ENCODE peak calls at places on chromosomes 7 and 10, in ten cellular contexts. J is ascending aorta, W is testis, X is kidney, U is thyroid gland, Y is aorta, E is uterus, D is tibial artery, H is endothelial cell of umbilical vein, A is neuronal stem cell. I is an unnamed sample.
A peak's percentile ranks its signal among the peaks of the same experiment; 100 is the strongest.

GRCh38 chr7:101614098-101614938 is 14.8 kb downstream of the MYL10 start:
- DNase-seq in J (peak; percentile 20), Y (peak; percentile 90), W (no peak), E (no peak), U (no peak), H (no peak), X (no peak), D (no peak), A (no peak), I (no peak)

GRCh38 chr10:84829121-84829520 is 500.7 kb downstream of the CCSER2 start:
- DNase-seq in U (no peak), X (no peak), D (no peak), H (no peak), W (no peak), Y (no peak), A (no peak), J (no peak), E (no peak), I (no peak)

GRCh38 chr7:123966936-123967335 is 41.9 kb downstream of the SPAM1 start:
- DNase-seq in A (no peak), W (peak; percentile 47), H (peak; percentile 3), U (no peak), E (no peak), D (no peak), J (no peak), X (no peak), Y (no peak), I (peak; percentile 13)

GRCh38 chr7:84013616-84014240 is 180.9 kb downstream of the SEMA3A start:
- DNase-seq in J (no peak), W (no peak), A (no peak), Y (no peak), D (no peak), E (no peak), H (no peak), X (no peak), U (no peak), I (no peak)

GRCh38 chr7:33981221-33981620 is 75.9 kb downstream of the BMPER start:
- DNase-seq in A (no peak), Y (no peak), J (no peak), W (no peak), X (no peak), U (no peak), D (no peak), E (no peak), H (no peak), I (no peak)

GRCh38 chr7:112092306-112093090 is 113.7 kb downstream of the DOCK4 start:
- DNase-seq in W (no peak), A (no peak), D (no peak), X (no peak), J (no peak), E (no peak), Y (no peak), U (no peak), H (no peak), I (no peak)

GRCh38 chr10:43258032-43258921 is 8.6 kb downstream of the RASGEF1A start:
- DNase-seq in A (no peak), J (no peak), U (no peak), H (no peak), Y (no peak), E (no peak), W (no peak), X (no peak), D (no peak), I (no peak)

GRCh38 chr7:80830584-80831319 is 88.1 kb downstream of the SEMA3C start:
- DNase-seq in A (no peak), E (no peak), Y (no peak), D (no peak), X (no peak), W (no peak), J (no peak), U (no peak), H (no peak), I (peak; percentile 29)

GRCh38 chr10:24360286-24361127 is 151.6 kb downstream of the KIAA1217 start:
- DNase-seq in H (peak; percentile 10), U (peak; percentile 83), D (peak; percentile 63), E (peak; percentile 40), A (peak; percentile 57), W (peak; percentile 92), Y (peak; percentile 87), X (no peak), J (no peak), I (peak; percentile 85)

GRCh38 chr10:24353319-24353718 is 144.4 kb downstream of the KIAA1217 start:
- DNase-seq in W (no peak), Y (no peak), A (no peak), X (no peak), J (no peak), D (no peak), U (no peak), E (no peak), H (no peak), I (no peak)

GRCh38 chr10:24355289-24355688 is 146.4 kb downstream of the KIAA1217 start:
- DNase-seq in D (no peak), W (no peak), U (no peak), J (no peak), E (no peak), Y (no peak), X (no peak), A (no peak), H (no peak), I (no peak)

GRCh38 chr10:24357344-24358021 is 148.5 kb downstream of the KIAA1217 start:
- DNase-seq in D (no peak), E (no peak), X (no peak), J (no peak), U (peak; percentile 83), A (peak; percentile 43), H (no peak), Y (no peak), W (no peak), I (no peak)

GRCh38 chr10:24358022-24358421 is 149.1 kb downstream of the KIAA1217 start:
- DNase-seq in U (no peak), W (no peak), D (no peak), A (no peak), E (no peak), J (no peak), Y (no peak), X (no peak), H (no peak), I (no peak)
- H3K4me1 ChIP-seq in U (peaks cover 10% of the 10 kb centered on the region), W (peaks cover 9% of the 10 kb centered on the region), D (no peaks in the 10 kb centered on the region), A (peaks cover 14% of the 10 kb centered on the region), E (no peaks in the 10 kb centered on the region), J (peaks cover 2% of the 10 kb centered on the region), Y (no peaks in the 10 kb centered on the region), X (peaks cover 3% of the 10 kb centered on the region), H (no peaks in the 10 kb centered on the region), I (peaks cover 12% of the 10 kb centered on the region)

GRCh38 chr7:8133188-8133848 is 128.6 kb downstream of the ICA1 start:
- DNase-seq in D (no peak), H (no peak), A (no peak), W (no peak), J (no peak), U (peak; percentile 59), E (no peak), X (no peak), Y (no peak), I (no peak)

GRCh38 chr7:8133955-8134733 is 127.8 kb downstream of the ICA1 start:
- DNase-seq in J (no peak), H (no peak), X (no peak), A (no peak), W (no peak), D (no peak), E (no peak), Y (no peak), U (peak; percentile 23), I (no peak)

GRCh38 chr7:8130663-8131062 is 131.3 kb downstream of the ICA1 start:
- DNase-seq in X (no peak), H (no peak), Y (no peak), E (no peak), J (no peak), A (no peak), U (no peak), W (no peak), D (no peak), I (no peak)

GRCh38 chr7:8129323-8129659 is 132.7 kb downstream of the ICA1 start:
- DNase-seq in D (no peak), J (no peak), X (no peak), U (no peak), Y (no peak), E (no peak), W (no peak), H (no peak), A (no peak), I (no peak)

DNA sequence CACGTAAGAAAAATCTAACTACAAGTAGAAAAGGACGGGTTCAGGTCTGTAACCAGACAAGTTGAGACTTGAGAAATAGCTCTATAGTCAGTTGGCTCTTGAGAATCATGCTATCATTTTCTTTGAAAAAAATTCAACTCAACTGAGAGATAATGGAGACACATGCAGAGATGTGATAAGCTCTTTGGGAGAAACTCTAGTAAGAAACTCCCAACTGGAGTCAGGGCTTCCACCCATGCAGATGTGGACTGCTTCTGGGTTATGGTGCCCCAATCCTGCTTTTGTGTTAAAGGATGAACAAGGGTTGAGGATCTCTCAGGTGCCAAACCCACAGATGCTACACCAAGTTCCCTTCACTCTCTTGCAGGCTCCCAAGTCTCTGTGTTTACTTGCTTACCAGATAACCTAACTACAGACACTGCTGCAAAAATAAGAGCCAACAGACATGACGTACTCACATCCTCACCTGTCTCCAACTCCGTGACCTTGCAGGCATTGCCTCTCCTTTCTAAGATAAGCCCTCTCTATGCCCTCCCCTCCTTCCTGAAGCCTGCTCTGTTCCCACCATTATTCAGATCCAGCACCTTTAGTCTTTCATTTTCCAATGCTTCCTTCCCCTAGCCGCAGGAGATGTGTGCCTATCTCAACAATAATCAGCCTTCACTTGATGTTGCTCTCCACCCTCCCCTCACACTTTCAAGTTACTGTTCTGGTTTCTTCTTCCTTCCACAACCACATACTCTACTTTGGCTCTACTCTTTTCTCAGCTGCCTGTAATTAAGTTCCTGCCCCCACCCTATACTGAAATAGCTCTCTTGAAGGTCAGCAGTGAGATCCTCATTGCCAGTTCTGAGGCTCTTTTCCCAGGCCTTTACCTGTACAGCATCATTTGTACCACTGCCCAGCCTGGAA is 130.0 kb downstream of the ICA1 start:
- DNase-seq in X (no peak), D (no peak), H (no peak), J (no peak), U (no peak), A (no peak), Y (no peak), E (no peak), W (no peak), I (no peak)
- H3K4me1 ChIP-seq in X (peaks cover 14% of the 10 kb centered on the region), D (no peaks in the 10 kb centered on the region), H (no peaks in the 10 kb centered on the region), J (no peaks in the 10 kb centered on the region), U (peaks cover 19% of the 10 kb centered on the region), A (peaks cover 4% of the 10 kb centered on the region), Y (no peaks in the 10 kb centered on the region), E (no peaks in the 10 kb centered on the region), W (no peaks in the 10 kb centered on the region), I (no peaks in the 10 kb centered on the region)

GRCh38 chr7:129858490-129858889 is 94.3 kb downstream of the UBE2H start:
- DNase-seq in U (no peak), Y (no peak), X (no peak), J (no peak), D (no peak), H (no peak), E (no peak), W (no peak), A (no peak), I (no peak)

GRCh38 chr7:129862672-129863071 is 90.1 kb downstream of the UBE2H start:
- DNase-seq in A (no peak), U (peak; percentile 26), H (no peak), D (no peak), E (no peak), W (no peak), X (no peak), Y (no peak), J (peak; percentile 37), I (peak; percentile 26)

GRCh38 chr7:129857313-129857712 is 95.4 kb downstream of the UBE2H start:
- DNase-seq in U (no peak), X (no peak), W (no peak), D (no peak), A (no peak), J (no peak), H (no peak), E (no peak), Y (no peak), I (no peak)

GRCh38 chr7:129855935-129856717 is 96.6 kb downstream of the UBE2H start:
- DNase-seq in X (no peak), U (no peak), A (no peak), E (no peak), J (no peak), H (no peak), W (no peak), Y (no peak), D (no peak), I (no peak)

DNA sequence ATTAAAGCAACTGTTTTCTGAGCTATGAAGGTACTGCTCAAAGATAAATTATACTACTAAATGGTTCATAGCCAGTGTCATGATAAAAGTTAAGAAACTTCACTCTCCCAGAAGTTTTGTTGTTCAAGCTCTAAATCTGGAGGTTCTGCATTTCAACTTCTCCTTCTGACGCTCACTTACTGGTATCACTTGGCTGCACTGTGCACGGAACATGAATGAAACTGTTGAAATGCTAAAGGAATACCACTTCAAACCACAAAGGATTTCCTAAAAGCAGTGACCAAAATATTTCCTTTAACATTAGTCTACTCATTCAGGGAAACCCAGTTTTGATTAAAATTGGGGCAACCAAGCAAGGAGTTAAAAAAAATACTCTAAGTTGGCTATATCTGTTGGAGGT is 93.6 kb downstream of the UBE2H start:
- DNase-seq in U (no peak), E (no peak), D (no peak), Y (no peak), J (no peak), X (no peak), A (no peak), H (no peak), W (no peak), I (peak; percentile 22)
- H3K4me1 ChIP-seq in U (peaks cover 49% of the 10 kb centered on the region), E (peaks cover 3% of the 10 kb centered on the region), D (no peaks in the 10 kb centered on the region), Y (peaks cover 17% of the 10 kb centered on the region), J (peaks cover 87% of the 10 kb centered on the region), X (peaks cover 13% of the 10 kb centered on the region), A (peaks cover 4% of the 10 kb centered on the region), H (peaks cover 10% of the 10 kb centered on the region), W (peaks cover 54% of the 10 kb centered on the region), I (peaks cover 64% of the 10 kb centered on the region)

GRCh38 chr7:157760004-157760730 is 423.4 kb downstream of the DNAJB6 start:
- DNase-seq in U (no peak), A (no peak), X (peak; percentile 35), W (no peak), E (no peak), H (no peak), D (no peak), J (no peak), Y (no peak), I (no peak)
- H3K4me1 ChIP-seq in U (no peaks in the 10 kb centered on the region), A (no peaks in the 10 kb centered on the region), X (no peaks in the 10 kb centered on the region), W (no peaks in the 10 kb centered on the region), E (no peaks in the 10 kb centered on the region), H (no peaks in the 10 kb centered on the region), D (no peaks in the 10 kb centered on the region), J (no peaks in the 10 kb centered on the region), Y (no peaks in the 10 kb centered on the region), I (no peaks in the 10 kb centered on the region)

I was measured in cardiac muscle cell.